ENCODE peak calls at places on chromosomes 2 and 18, in five cellular contexts. Y is colonic mucosa, P is AG09309, I is lower lobe of right lung, Z is A673. U is an unnamed sample.
A peak's percentile ranks its signal among the peaks of the same experiment; 100 is the strongest.

GRCh38 chr2:30664761-30665358 is 142.4 kb downstream of the CAPN13 start:
- DNase-seq in Y (no peak), P (peak; percentile 81), I (no peak), Z (peak; percentile 37), U (no peak)

GRCh38 chr2:226211439-226211838 is 588.2 kb downstream of the IRS1 start:
- DNase-seq in Y (no peak), P (peak; percentile 88), I (no peak), Z (peak; percentile 13), U (peak; percentile 93)

GRCh38 chr2:178628590-178628989 is 148.3 kb downstream of the PLEKHA3 start:
- DNase-seq in Y (no peak), P (no peak), I (no peak), Z (no peak), U (no peak)

GRCh38 chr2:35298493-35298892 is 1057.1 kb upstream of the CRIM1 start:
- DNase-seq in Y (no peak), P (no peak), I (no peak), Z (peak; percentile 21), U (no peak)

GRCh38 chr2:189178726-189179606 is 595 bp downstream of the COL5A2 start:
- DNase-seq in Y (no peak), P (no peak), I (no peak), Z (peak; percentile 84), U (no peak)

GRCh38 chr2:121429119-121429903 is 101.4 kb upstream of the RNU4ATAC start:
- DNase-seq in Y (no peak), P (peak; percentile 5), I (no peak), Z (no peak), U (no peak)

GRCh38 chr2:38509322-38509946 is 93.3 kb downstream of the HNRNPLL start:
- DNase-seq in Y (no peak), P (peak; percentile 34), I (no peak), Z (peak; percentile 84), U (no peak)

GRCh38 chr18:9494778-9495302 is 19.5 kb downstream of the RALBP1 start:
- DNase-seq in Y (no peak), P (no peak), I (no peak), Z (no peak), U (no peak)

GRCh38 chr18:36376361-36376760 is 78.8 kb downstream of the FHOD3 start:
- DNase-seq in Y (no peak), P (no peak), I (no peak), Z (no peak), U (no peak)

GRCh38 chr18:2939317-2939716 is 73.6 kb downstream of the LPIN2 start:
- DNase-seq in Y (peak; percentile 74), P (no peak), I (peak; percentile 68), Z (no peak), U (no peak)

GRCh38 chr18:7514796-7515440 is 52.2 kb upstream of the PTPRM start:
- DNase-seq in Y (no peak), P (no peak), I (no peak), Z (no peak), U (no peak)

GRCh38 chr18:46755315-46756171 is 1.3 kb downstream of the ST8SIA5 start:
- DNase-seq in Y (no peak), P (no peak), I (no peak), Z (peak; percentile 56), U (no peak)

GRCh38 chr2:216855614-216856013 is 4.2 kb downstream of the TNP1 start:
- DNase-seq in Y (no peak), P (no peak), I (no peak), Z (no peak), U (no peak)

GRCh38 chr2:216856666-216857065 is 3.2 kb downstream of the TNP1 start:
- DNase-seq in Y (no peak), P (no peak), I (no peak), Z (no peak), U (no peak)

GRCh38 chr2:216855079-216855478 is 4.8 kb downstream of the TNP1 start:
- DNase-seq in Y (no peak), P (no peak), I (no peak), Z (no peak), U (no peak)

GRCh38 chr2:216858312-216858711 is 1.6 kb downstream of the TNP1 start:
- DNase-seq in Y (no peak), P (no peak), I (no peak), Z (no peak), U (no peak)

GRCh38 chr2:216857131-216857550 is 2.7 kb downstream of the TNP1 start:
- DNase-seq in Y (no peak), P (no peak), I (no peak), Z (no peak), U (peak; percentile 62)
- TF ChIP-seq CTCF in Y (no peak), P (no peak), I (no peak), Z (no peak), U (no peak)

DNA sequence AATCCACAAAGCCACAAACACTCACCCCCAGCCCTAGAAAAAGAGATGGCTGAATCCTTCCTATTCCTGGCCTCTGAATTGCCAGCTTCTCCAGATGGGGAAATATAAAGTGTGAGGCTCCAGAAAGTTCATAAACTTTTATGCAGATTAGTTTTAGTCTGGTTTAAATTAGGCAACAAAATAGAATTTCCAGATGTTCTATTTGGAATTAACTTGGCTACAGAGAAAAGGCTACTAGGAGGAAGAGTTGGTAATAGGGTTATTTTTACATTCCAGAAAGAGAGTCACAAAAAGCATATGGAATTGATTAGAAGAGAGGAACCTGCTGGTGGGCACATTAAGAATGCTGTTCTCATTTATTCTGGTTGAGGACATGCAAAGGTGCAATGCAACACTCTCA is 55.9 kb downstream of the EN1 start:
- DNase-seq in Y (no peak), P (no peak), I (no peak), Z (peak; percentile 14), U (no peak)
- H3K4me3 ChIP-seq in Y (no peak overlapping the region), P (no peak overlapping the region), I (no peak overlapping the region), Z (no peak overlapping the region), U (no peak overlapping the region)

GRCh38 chr2:132776271-132776670 is 106.3 kb upstream of the LYPD1 start:
- DNase-seq in Y (no peak), P (no peak), I (no peak), Z (no peak), U (no peak)

GRCh38 chr2:132773331-132773730 is 103.3 kb upstream of the LYPD1 start:
- DNase-seq in Y (no peak), P (no peak), I (no peak), Z (no peak), U (no peak)

GRCh38 chr2:132779206-132779605 is 109.2 kb upstream of the LYPD1 start:
- DNase-seq in Y (no peak), P (no peak), I (no peak), Z (no peak), U (no peak)

GRCh38 chr2:132772344-132772743 is 102.3 kb upstream of the LYPD1 start:
- DNase-seq in Y (no peak), P (no peak), I (no peak), Z (no peak), U (no peak)

DNA sequence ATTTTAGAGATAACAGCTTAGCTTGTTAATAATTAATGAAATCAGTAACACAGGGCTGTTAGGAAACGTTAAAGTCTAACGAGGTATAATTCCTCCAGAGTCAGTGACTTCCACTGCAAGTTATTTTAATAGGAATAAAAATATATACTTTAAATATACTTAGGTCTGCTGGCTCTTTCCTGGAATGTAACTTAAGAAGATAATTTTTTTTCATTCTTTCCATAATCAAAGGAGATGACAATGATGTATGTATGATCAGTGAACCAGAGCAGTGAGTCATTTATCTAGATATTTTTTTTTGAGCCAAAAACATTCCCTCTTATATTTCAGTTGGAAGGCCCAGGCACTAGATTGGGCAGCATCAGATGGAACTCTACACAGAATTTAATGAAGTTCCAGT is 104.2 kb upstream of the LYPD1 start:
- DNase-seq in Y (no peak), P (no peak), I (no peak), Z (no peak), U (no peak)
- TF ChIP-seq CTCF in Y (no peak), P (no peak), I (no peak), Z (no peak), U (no peak)

GRCh38 chr2:47897191-47897955 is 8.9 kb downstream of the FBXO11 start:
- DNase-seq in Y (no peak), P (no peak), I (no peak), Z (no peak), U (no peak)
- H3K4me3 ChIP-seq in Y (no peak overlapping the region), P (no peak overlapping the region), I (no peak overlapping the region), Z (no peak overlapping the region), U (no peak overlapping the region)

GRCh38 chr18:58501033-58501432 is 127.9 kb downstream of the ALPK2 start:
- DNase-seq in Y (no peak), P (no peak), I (no peak), Z (no peak), U (no peak)
- TF ChIP-seq CTCF in Y (no peak), P (no peak), I (no peak), Z (no peak), U (no peak)

GRCh38 chr2:237223208-237223861 is 137.6 kb downstream of the COPS8 start:
- DNase-seq in Y (no peak), P (peak; percentile 98), I (no peak), Z (peak; percentile 69), U (no peak)
- H3K4me3 ChIP-seq in Y (no peak overlapping the region), P (no peak overlapping the region), I (no peak overlapping the region), Z (no peak overlapping the region), U (no peak overlapping the region)

GRCh38 chr2:81324046-81324445 is 1019.5 kb upstream of the LRRTM1 start:
- DNase-seq in Y (no peak), P (no peak), I (no peak), Z (peak; percentile 0), U (peak; percentile 39)
- TF ChIP-seq CTCF in Y (no peak), P (no peak), I (no peak), Z (no peak), U (peak; percentile 60)

DNA sequence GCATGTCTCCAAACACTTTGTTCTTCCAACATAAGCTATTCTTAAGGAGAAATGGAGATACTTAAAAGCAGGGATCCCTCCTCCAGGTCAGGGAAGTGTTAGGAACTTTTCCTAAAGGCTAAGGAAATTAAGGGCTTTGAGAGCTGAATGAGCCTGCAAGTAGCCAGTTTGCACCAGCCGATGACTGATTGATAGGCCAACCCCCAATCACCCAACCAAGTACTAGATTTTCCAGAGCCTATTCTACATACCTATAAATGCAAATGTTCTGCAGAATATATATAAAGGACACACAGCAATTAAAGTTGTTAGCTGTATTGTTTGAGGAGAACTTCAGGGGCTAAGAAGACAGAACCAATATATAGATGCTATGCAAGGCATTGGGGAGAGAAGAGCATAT is 547.6 kb downstream of the NRXN1 start:
- DNase-seq in Y (no peak), P (no peak), I (no peak), Z (no peak), U (no peak)
- H3K4me3 ChIP-seq in Y (no peak overlapping the region), P (no peak overlapping the region), I (no peak overlapping the region), Z (no peak overlapping the region), U (no peak overlapping the region)

DNA sequence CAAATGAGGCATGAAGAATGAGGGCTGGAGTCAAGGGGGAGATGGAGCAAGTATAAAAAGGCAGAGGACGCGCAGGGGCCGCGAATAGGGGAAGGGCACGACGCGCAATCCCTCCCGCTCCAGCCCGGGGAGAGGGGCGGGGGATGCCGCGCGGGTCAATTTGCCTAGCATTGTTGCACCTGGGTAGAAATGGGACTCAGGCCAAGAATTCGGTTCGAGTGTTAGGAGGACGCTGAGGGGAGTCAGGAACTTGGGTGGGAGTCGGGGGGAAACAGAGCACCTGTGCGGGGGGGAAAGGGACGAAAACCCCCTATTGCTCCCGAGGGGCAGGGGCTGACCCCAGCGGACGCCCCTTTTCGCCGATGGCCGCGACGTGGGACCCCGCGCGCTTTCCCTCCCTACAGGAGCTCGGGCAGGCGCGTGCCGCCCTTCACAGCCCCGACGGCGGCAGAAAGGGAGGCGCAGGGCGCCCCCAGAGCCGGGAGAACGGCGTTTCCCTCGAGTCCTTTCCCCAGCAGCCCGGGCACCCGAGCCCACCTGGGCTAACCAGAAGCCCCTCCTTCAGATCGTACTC is 425 bp downstream of the PAIP2B start:
- DNase-seq in Y (peak; percentile 60), P (no peak), I (peak; percentile 56), Z (peak; percentile 6), U (no peak)
- TF ChIP-seq CTCF in Y (no peak), P (no peak), I (no peak), Z (peak; percentile 38), U (no peak)